ENCODE peak calls at places on chromosomes 5 and 9, in seven cellular contexts. J is trophoblast cell, P is H1, H is IMR-90, X is H9, B is mesenchymal stem cell, Z is mesendoderm. I is an unnamed sample.

GRCh38 chr5:35436441-35437057 is 181.1 kb upstream of the SPEF2 start:
- DNase-seq in J (no peak), P (no peak), H (peak; percentile 22), X (no peak), B (peak; percentile 14), Z (peak; percentile 44), I (peak; percentile 20)

GRCh38 chr9:136090768-136091581 is 4.1 kb downstream of the NACC2 start:
- DNase-seq in J (no peak), P (no peak), H (no peak), X (peak; percentile 38), B (peak; percentile 7), Z (no peak), I (no peak)

GRCh38 chr5:74093501-74093993 is 467.6 kb downstream of the ARHGEF28 start:
- DNase-seq in J (no peak), P (no peak), H (no peak), X (no peak), B (no peak), Z (no peak), I (no peak)

GRCh38 chr5:180332051-180332517 is 21.1 kb downstream of the GFPT2 start:
- DNase-seq in J (peak; percentile 68), P (peak; percentile 71), H (no peak), X (peak; percentile 95), B (peak; percentile 64), Z (peak; percentile 96), I (no peak)

GRCh38 chr9:91611582-91611981 is 187.9 kb upstream of the NFIL3 start:
- DNase-seq in J (no peak), P (no peak), H (peak; percentile 35), X (no peak), B (peak; percentile 57), Z (no peak), I (no peak)

GRCh38 chr9:110050925-110051355 is 157.0 kb downstream of the C9orf152 start:
- DNase-seq in J (peak; percentile 76), P (no peak), H (peak; percentile 95), X (no peak), B (peak; percentile 97), Z (peak; percentile 32), I (no peak)

GRCh38 chr9:38620483-38621433 is at the start of gene ANKRD18A:
- DNase-seq in J (peak; percentile 98), P (peak; percentile 88), H (peak; percentile 41), X (peak; percentile 96), B (peak; percentile 63), Z (peak; percentile 98), I (peak; percentile 85)

GRCh38 chr5:79005939-79006338 is 20.8 kb upstream of the ARSB start:
- DNase-seq in J (no peak), P (no peak), H (no peak), X (no peak), B (no peak), Z (no peak), I (no peak)

GRCh38 chr5:174022384-174023095 is 23.0 kb upstream of the NSG2 start:
- DNase-seq in J (no peak), P (no peak), H (no peak), X (peak; percentile 58), B (no peak), Z (peak; percentile 92), I (no peak)

GRCh38 chr9:79279356-79279755 is 292.4 kb upstream of the TLE4 start:
- DNase-seq in J (no peak), P (no peak), H (no peak), X (no peak), B (no peak), Z (no peak), I (no peak)

GRCh38 chr9:32431940-32432555 is 47.6 kb downstream of the ACO1 start:
- DNase-seq in J (no peak), P (no peak), H (peak; percentile 64), X (peak; percentile 43), B (peak; percentile 59), Z (peak; percentile 46), I (peak; percentile 12)

GRCh38 chr9:76637426-76637825 is 126.8 kb upstream of the PCA3 start:
- DNase-seq in J (peak; percentile 20), P (no peak), H (no peak), X (no peak), B (no peak), Z (no peak), I (no peak)

GRCh38 chr5:108432024-108432423 is 50.1 kb upstream of the FBXL17 start:
- DNase-seq in J (no peak), P (no peak), H (peak; percentile 51), X (no peak), B (peak; percentile 33), Z (no peak), I (no peak)

GRCh38 chr9:123611228-123611627 is 255.2 kb downstream of the CRB2 start:
- DNase-seq in J (no peak), P (no peak), H (peak; percentile 22), X (no peak), B (no peak), Z (no peak), I (no peak)

GRCh38 chr9:136657975-136658848 is 4.5 kb upstream of the EGFL7 start:
- DNase-seq in J (no peak), P (no peak), H (no peak), X (no peak), B (no peak), Z (peak; percentile 46), I (no peak)

GRCh38 chr9:75699017-75699416 is 191.5 kb upstream of the PCSK5 start:
- DNase-seq in J (no peak), P (no peak), H (no peak), X (no peak), B (no peak), Z (no peak), I (no peak)

GRCh38 chr9:26954050-26954508 is 2.1 kb upstream of the IFT74 start:
- DNase-seq in J (no peak), P (no peak), H (peak; percentile 23), X (no peak), B (peak; percentile 30), Z (no peak), I (no peak)

GRCh38 chr9:70902705-70903131 is 218.7 kb downstream of the TRPM3 start:
- DNase-seq in J (peak; percentile 26), P (no peak), H (peak; percentile 96), X (no peak), B (peak; percentile 81), Z (peak; percentile 20), I (no peak)

GRCh38 chr5:83654427-83654994 is 66.1 kb downstream of the HAPLN1 start:
- DNase-seq in J (no peak), P (no peak), H (no peak), X (no peak), B (peak; percentile 18), Z (no peak), I (no peak)

GRCh38 chr5:10229306-10230048 is 20.2 kb downstream of the ATPSCKMT start:
- DNase-seq in J (no peak), P (no peak), H (peak; percentile 91), X (no peak), B (peak; percentile 16), Z (no peak), I (no peak)

GRCh38 chr5:155978805-155979204 is 348.2 kb upstream of the SGCD start:
- DNase-seq in J (no peak), P (no peak), H (no peak), X (no peak), B (no peak), Z (no peak), I (no peak)

GRCh38 chr9:70003786-70004185 is 39.9 kb upstream of the MAMDC2 start:
- DNase-seq in J (no peak), P (no peak), H (peak; percentile 75), X (no peak), B (no peak), Z (no peak), I (no peak)

GRCh38 chr9:84867171-84867570 is 197.6 kb downstream of the NTRK2 start:
- DNase-seq in J (no peak), P (no peak), H (no peak), X (no peak), B (no peak), Z (no peak), I (no peak)

GRCh38 chr9:13557724-13558123 is 278.2 kb upstream of the MPDZ start:
- DNase-seq in J (no peak), P (no peak), H (no peak), X (no peak), B (no peak), Z (no peak), I (no peak)

GRCh38 chr9:118059520-118060278 is 355.5 kb downstream of the TLR4 start:
- DNase-seq in J (no peak), P (no peak), H (no peak), X (no peak), B (peak; percentile 24), Z (peak; percentile 51), I (peak; percentile 62)

GRCh38 chr5:181052928-181053759 is 13.1 kb downstream of the BTNL9 start:
- DNase-seq in J (no peak), P (no peak), H (no peak), X (no peak), B (no peak), Z (no peak), I (no peak)

GRCh38 chr9:130997395-130997684 is 11.6 kb upstream of the LAMC3 start:
- DNase-seq in J (no peak), P (no peak), H (no peak), X (no peak), B (no peak), Z (no peak), I (no peak)

GRCh38 chr5:150309898-150310269 is 7.2 kb upstream of the ARSI start:
- DNase-seq in J (no peak), P (no peak), H (no peak), X (no peak), B (no peak), Z (no peak), I (no peak)

GRCh38 chr5:14739538-14739937 is 75.0 kb downstream of the OTULIN start:
- DNase-seq in J (no peak), P (no peak), H (peak; percentile 61), X (no peak), B (peak; percentile 32), Z (no peak), I (no peak)

GRCh38 chr5:177509361-177509951 is at the start of gene DOK3:
- DNase-seq in J (no peak), P (no peak), H (no peak), X (peak; percentile 55), B (no peak), Z (no peak), I (no peak)
- H3K23ac ChIP-seq in J (no peak within 1 kb of the TSS), P (no peak within 1 kb of the TSS), H (no peak within 1 kb of the TSS), X (no peak within 1 kb of the TSS), B (no peak within 1 kb of the TSS), Z (no peak within 1 kb of the TSS), I (peak within 1 kb of the TSS; percentile 49)

GRCh38 chr5:162047279-162047678 is 20.3 kb upstream of the GABRG2 start:
- DNase-seq in J (no peak), P (no peak), H (no peak), X (no peak), B (no peak), Z (no peak), I (no peak)

GRCh38 chr5:162052671-162053070 is 14.9 kb upstream of the GABRG2 start:
- DNase-seq in J (no peak), P (no peak), H (no peak), X (no peak), B (no peak), Z (no peak), I (no peak)
- H3K23ac ChIP-seq in J (no peak overlapping the region), P (no peak overlapping the region), H (no peak overlapping the region), X (no peak overlapping the region), B (no peak overlapping the region), Z (no peak overlapping the region), I (no peak overlapping the region)

GRCh38 chr5:42001673-42002072 is 76.6 kb downstream of the FBXO4 start:
- DNase-seq in J (no peak), P (no peak), H (no peak), X (peak; percentile 24), B (no peak), Z (peak; percentile 3), I (no peak)
- H3K23ac ChIP-seq in J (no peak overlapping the region), P (no peak overlapping the region), H (no peak overlapping the region), X (no peak overlapping the region), B (no peak overlapping the region), Z (no peak overlapping the region), I (no peak overlapping the region)

GRCh38 chr9:107405511-107405910 is 84.1 kb downstream of the KLF4 start:
- DNase-seq in J (no peak), P (no peak), H (no peak), X (no peak), B (no peak), Z (no peak), I (no peak)
- H3K23ac ChIP-seq in J (no peak overlapping the region), P (no peak overlapping the region), H (no peak overlapping the region), X (no peak overlapping the region), B (no peak overlapping the region), Z (no peak overlapping the region), I (no peak overlapping the region)

I was measured in neuronal stem cell.